ENCODE peak calls at places on chromosomes 11 and 22, in seven cellular contexts. B, P, T, Y, J, X and V are unnamed samples.

GRCh38 chr11:114094516-114094915 is 35.0 kb downstream of the ZBTB16 start:
- DNase-seq in B (no peak), P (no peak), T (no peak), Y (no peak), J (no peak), X (no peak), V (no peak)

GRCh38 chr11:61972796-61973602 is 5.6 kb upstream of the FTH1 start:
- DNase-seq in B (peak), P (no peak), T (no peak), Y (no peak), J (no peak), X (no peak), V (no peak)

GRCh38 chr22:42022162-42022847 is 23.7 kb downstream of the WBP2NL start:
- DNase-seq in B (no peak), P (no peak), T (no peak), Y (no peak), J (no peak), X (no peak), V (no peak)

GRCh38 chr22:24503137-24503850 is 8.2 kb downstream of the UPB1 start:
- DNase-seq in B (peak), P (no peak), T (peak), Y (peak), J (no peak), X (no peak), V (peak)

GRCh38 chr11:121889931-121890330 is 226.1 kb downstream of the BLID start:
- DNase-seq in B (no peak), P (no peak), T (no peak), Y (no peak), J (no peak), X (no peak), V (no peak)

GRCh38 chr11:7858001-7858400 is 61.3 kb upstream of the OR5P2 start:
- DNase-seq in B (no peak), P (no peak), T (no peak), Y (no peak), J (peak), X (no peak), V (no peak)

GRCh38 chr22:33986954-33987353 is 66.7 kb upstream of the LARGE1 start:
- DNase-seq in B (no peak), P (no peak), T (no peak), Y (no peak), J (no peak), X (no peak), V (no peak)

GRCh38 chr22:46070722-46071450 is 79.4 kb upstream of the PPARA start:
- DNase-seq in B (peak), P (peak), T (peak), Y (peak), J (no peak), X (no peak), V (peak)

GRCh38 chr11:34363363-34364084 is 5.7 kb upstream of the ABTB2 start:
- DNase-seq in B (no peak), P (no peak), T (no peak), Y (no peak), J (no peak), X (no peak), V (no peak)

GRCh38 chr11:74948898-74949747 is at the start of the genes SPCS2 and XRRA1:
- DNase-seq in B (peak), P (peak), T (peak), Y (peak), J (peak), X (peak), V (peak)

GRCh38 chr11:118139578-118139977 is 13.0 kb downstream of the SCN4B start:
- DNase-seq in B (no peak), P (no peak), T (no peak), Y (no peak), J (no peak), X (no peak), V (no peak)

GRCh38 chr11:130206141-130206540 is 46.6 kb downstream of the ST14 start:
- DNase-seq in B (no peak), P (peak), T (peak), Y (no peak), J (no peak), X (no peak), V (no peak)

GRCh38 chr11:60935676-60936442 is 11.6 kb downstream of the TMEM132A start:
- DNase-seq in B (no peak), P (no peak), T (no peak), Y (no peak), J (no peak), X (no peak), V (no peak)

GRCh38 chr22:21622624-21623401 is 7.0 kb downstream of the YDJC start:
- DNase-seq in B (no peak), P (no peak), T (no peak), Y (no peak), J (no peak), X (no peak), V (no peak)

GRCh38 chr22:21621891-21622623 is 7.8 kb downstream of the YDJC start:
- DNase-seq in B (no peak), P (no peak), T (no peak), Y (no peak), J (no peak), X (no peak), V (no peak)

GRCh38 chr22:21624120-21624879 is 5.5 kb downstream of the YDJC start:
- DNase-seq in B (no peak), P (no peak), T (no peak), Y (peak), J (no peak), X (no peak), V (peak)

GRCh38 chr22:21624880-21625791 is 4.7 kb downstream of the YDJC start:
- DNase-seq in B (no peak), P (no peak), T (no peak), Y (no peak), J (no peak), X (no peak), V (no peak)

DNA sequence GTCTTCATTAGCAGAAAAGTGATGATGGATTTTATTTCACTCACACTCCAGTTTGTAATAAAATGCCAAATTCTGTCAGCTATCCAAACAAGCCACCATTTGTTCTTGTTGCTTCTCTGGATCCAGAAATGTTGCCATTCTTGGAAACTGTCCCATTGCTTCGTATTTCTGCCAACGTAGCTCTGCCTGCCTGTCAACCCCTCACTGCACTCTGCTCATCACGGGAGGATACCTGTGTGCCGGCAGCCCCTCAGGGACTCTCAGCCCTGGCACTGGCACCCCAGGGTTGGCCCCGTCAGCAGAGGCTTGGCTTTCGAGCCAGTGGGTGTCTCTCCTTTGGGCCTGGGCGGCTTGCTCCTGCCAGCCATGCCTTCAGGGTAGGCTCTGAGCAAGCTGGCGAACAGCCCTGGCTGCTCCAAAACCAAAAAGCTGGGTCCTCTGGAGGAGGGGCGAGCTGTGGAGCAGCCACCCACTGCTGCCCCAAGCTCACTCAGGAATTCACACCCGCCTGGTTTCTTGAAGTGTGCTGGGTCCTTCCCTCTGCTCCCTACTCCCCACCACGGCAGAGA is 6.3 kb downstream of the YDJC start:
- DNase-seq in B (no peak), P (no peak), T (no peak), Y (no peak), J (no peak), X (no peak), V (peak)
- H3K4me3 ChIP-seq in B (no peak), P (no peak), T (no peak), Y (no peak), J (no peak), X (no peak), V (no peak)

DNA sequence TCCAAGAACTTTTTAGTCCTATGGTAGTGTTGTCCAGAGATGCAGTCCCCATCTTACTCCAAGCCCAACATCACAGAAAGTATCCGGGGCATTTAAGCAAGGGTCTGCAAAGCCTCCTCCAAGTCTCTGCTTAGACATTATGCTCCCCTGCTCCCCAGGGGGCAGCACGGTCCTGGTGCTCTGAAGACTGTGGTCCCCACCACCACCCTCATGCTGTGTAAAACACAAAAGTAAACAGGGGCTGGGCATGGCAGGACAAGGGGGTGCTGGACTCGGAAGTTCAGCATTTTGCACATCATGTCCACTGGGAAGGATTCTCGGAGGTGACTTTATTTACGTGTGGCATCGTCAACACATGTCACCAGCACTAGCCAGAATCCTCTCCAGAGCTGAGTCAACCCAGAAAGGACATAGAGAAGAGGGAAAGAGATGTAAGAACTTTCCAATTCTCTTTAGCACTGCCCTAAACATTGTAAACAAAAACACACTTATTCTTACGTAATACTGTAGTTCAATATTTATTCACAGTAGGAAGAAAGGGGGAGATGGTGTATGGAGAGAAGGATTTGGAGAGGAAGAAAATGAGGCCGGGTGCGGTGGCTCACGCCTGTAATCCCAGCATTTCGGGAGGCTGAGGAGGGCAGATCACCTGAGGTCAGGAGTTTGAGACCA is 37.7 kb downstream of the TCIRG1 start:
- DNase-seq in B (no peak), P (no peak), T (no peak), Y (no peak), J (no peak), X (no peak), V (no peak)
- TF ChIP-seq CTCF in B (no peak), P (no peak), T (peak), Y (no peak), J (no peak), X (no peak), V (no peak)

GRCh38 chr11:688681-689080 is 6.3 kb downstream of the DEAF1 start:
- DNase-seq in B (no peak), P (no peak), T (no peak), Y (no peak), J (no peak), X (no peak), V (no peak)

GRCh38 chr11:689630-690029 is 5.4 kb downstream of the DEAF1 start:
- DNase-seq in B (no peak), P (no peak), T (no peak), Y (no peak), J (no peak), X (no peak), V (no peak)

GRCh38 chr11:690738-691633 is 4.0 kb downstream of the DEAF1 start:
- DNase-seq in B (no peak), P (no peak), T (no peak), Y (no peak), J (no peak), X (no peak), V (peak)

GRCh38 chr11:687751-688150 is 7.3 kb downstream of the DEAF1 start:
- DNase-seq in B (no peak), P (no peak), T (no peak), Y (no peak), J (no peak), X (no peak), V (no peak)

GRCh38 chr11:686451-687243 is 8.4 kb downstream of the DEAF1 start:
- DNase-seq in B (no peak), P (no peak), T (peak), Y (no peak), J (no peak), X (no peak), V (no peak)
- TF ChIP-seq POLR2A in B (no peak), P (no peak), T (no peak), Y (no peak), J (no peak), X (no peak), V (no peak)

DNA sequence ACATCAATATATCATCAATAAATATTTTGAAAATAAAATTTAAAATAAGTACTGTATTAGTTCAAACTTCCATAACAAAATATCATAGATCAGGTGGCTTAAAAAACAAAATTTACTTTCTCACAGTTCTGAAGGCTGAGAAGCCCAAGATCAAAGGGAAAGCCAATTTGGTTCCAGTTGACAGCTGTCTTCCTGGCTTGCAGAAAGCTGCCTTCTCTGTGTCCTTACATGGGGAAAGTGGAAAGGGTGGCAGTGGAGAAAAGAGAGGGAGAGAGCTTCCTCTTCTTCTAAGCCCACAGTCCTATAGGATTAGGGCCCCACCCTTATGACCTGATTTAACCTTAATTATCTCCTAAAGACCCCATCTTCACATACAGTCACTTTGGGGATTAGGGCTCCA is 51.2 kb upstream of the MYOD1 start:
- DNase-seq in B (no peak), P (no peak), T (no peak), Y (no peak), J (no peak), X (no peak), V (no peak)
- H3K4me3 ChIP-seq in B (no peak), P (no peak), T (no peak), Y (no peak), J (no peak), X (no peak), V (no peak)

DNA sequence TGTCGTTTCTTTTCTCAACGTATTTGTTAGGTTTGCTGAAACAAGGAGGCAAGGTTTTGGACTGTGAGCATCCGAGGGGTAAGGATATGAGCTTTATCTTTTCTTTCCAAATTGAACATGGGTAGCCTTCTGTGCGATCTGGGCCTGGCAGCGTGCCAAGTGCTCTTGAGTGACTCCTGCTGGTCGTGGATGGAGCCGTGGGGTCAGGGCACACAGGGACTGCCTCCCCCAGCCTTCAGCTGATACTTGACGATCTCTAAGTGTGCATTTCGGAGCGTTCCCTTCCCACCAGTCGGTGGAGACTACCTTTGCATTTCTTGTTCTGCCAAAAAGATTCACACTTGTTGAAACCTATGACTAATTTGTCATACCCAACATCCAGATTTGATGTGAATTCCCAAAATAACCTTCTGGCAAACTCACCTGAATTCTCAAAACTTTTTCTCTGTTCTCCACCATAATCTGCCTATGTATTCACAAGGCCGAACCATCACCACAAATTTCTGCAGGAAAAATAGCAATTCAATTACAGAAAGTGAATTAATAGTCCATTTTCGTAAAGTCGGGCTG is 40.2 kb upstream of the CLMP start:
- DNase-seq in B (peak), P (peak), T (peak), Y (peak), J (no peak), X (no peak), V (peak)
- TF ChIP-seq CTCF in B (peak), P (peak), T (peak), Y (no peak), J (no peak), X (peak), V (peak)

GRCh38 chr11:772429-773390 is 4.6 kb downstream of the GATD1 start:
- DNase-seq in B (no peak), P (peak), T (no peak), Y (no peak), J (no peak), X (no peak), V (peak)
- TF ChIP-seq POLR2A in B (no peak), P (no peak), T (no peak), Y (no peak), J (no peak), X (no peak), V (no peak)

GRCh38 chr11:116730568-116730967 is 42.2 kb downstream of the BUD13 start:
- DNase-seq in B (no peak), P (no peak), T (peak), Y (no peak), J (no peak), X (no peak), V (no peak)
- H3K4me3 ChIP-seq in B (no peak), P (no peak), T (no peak), Y (no peak), J (no peak), X (no peak), V (no peak)